ENCODE peak calls at places on chromosomes 2 and 18, in four cellular contexts. X is HL-60, I is GM20000, Y is left lobe of liver. A is an unnamed sample.

GRCh38 chr2:37563375-37564011 is 107.9 kb downstream of the CDC42EP3 start:
- DNase-seq in Y (no peak), I (no peak), X (no peak), A (no peak)

GRCh38 chr18:13587937-13588336 is 138.4 kb downstream of the FAM210A start:
- DNase-seq in X (no peak), Y (no peak), I (no peak), A (no peak)

GRCh38 chr2:239318091-239318725 is 82.6 kb downstream of the HDAC4 start:
- DNase-seq in X (no peak), Y (no peak), I (no peak), A (no peak)

GRCh38 chr2:54446122-54446521 is 10.0 kb upstream of the SPTBN1 start:
- DNase-seq in Y (no peak), X (no peak), I (no peak), A (no peak)

GRCh38 chr2:118705032-118705431 is 142.4 kb downstream of the EN1 start:
- DNase-seq in X (no peak), Y (no peak), I (no peak), A (no peak)

GRCh38 chr2:96788393-96789244 is 27.4 kb upstream of the CNNM3 start:
- DNase-seq in Y (peak), I (no peak), X (no peak), A (no peak)

GRCh38 chr2:201358684-201359083 is 1.5 kb upstream of the FLACC1 start:
- DNase-seq in I (no peak), X (no peak), Y (no peak), A (no peak)

GRCh38 chr2:83081835-83082522 is 1377.1 kb downstream of the SUCLG1 start:
- DNase-seq in I (no peak), Y (no peak), X (no peak), A (no peak)

GRCh38 chr2:5176764-5177163 is 515.4 kb upstream of the SOX11 start:
- DNase-seq in X (no peak), I (no peak), Y (no peak), A (no peak)

GRCh38 chr2:132383956-132384355 is 32.6 kb upstream of the GPR39 start:
- DNase-seq in Y (no peak), I (no peak), X (peak), A (no peak)

GRCh38 chr2:238449909-238450417 is 23.2 kb downstream of the ASB1 start:
- DNase-seq in Y (peak), I (no peak), X (peak), A (no peak)

GRCh38 chr2:151302879-151303278 is 13.4 kb upstream of the NMI start:
- DNase-seq in Y (no peak), X (no peak), I (no peak), A (no peak)

GRCh38 chr18:59050661-59051057 is 89.0 kb upstream of the SEC11C start:
- DNase-seq in Y (no peak), X (no peak), I (no peak), A (no peak)

GRCh38 chr2:84796798-84797197 is 84.1 kb downstream of the TRABD2A start:
- DNase-seq in I (no peak), Y (no peak), X (no peak), A (no peak)

GRCh38 chr2:151707857-151708256 is 26.4 kb downstream of the NEB start:
- DNase-seq in X (no peak), I (no peak), Y (no peak), A (no peak)

GRCh38 chr2:9641641-9642040 is 10.8 kb upstream of the YWHAQ start:
- DNase-seq in Y (no peak), I (no peak), X (no peak), A (no peak)

GRCh38 chr2:113760400-113760799 is 4.0 kb upstream of the SLC35F5 start:
- DNase-seq in X (no peak), I (no peak), Y (no peak), A (no peak)

GRCh38 chr2:12046641-12047040 is 300.2 kb downstream of the LPIN1 start:
- DNase-seq in I (no peak), Y (no peak), X (no peak), A (no peak)

GRCh38 chr2:240970816-240971215 is 27.6 kb upstream of the SNED1 start:
- DNase-seq in X (no peak), I (no peak), Y (no peak), A (no peak)

GRCh38 chr2:1515986-1516797 is 102.9 kb downstream of the TPO start:
- DNase-seq in Y (no peak), X (no peak), I (no peak), A (no peak)

GRCh38 chr18:34970106-34970505 is 71.1 kb upstream of the MAPRE2 start:
- DNase-seq in Y (no peak), I (no peak), X (no peak), A (no peak)

GRCh38 chr2:29589440-29590103 is 331.8 kb downstream of the ALK start:
- DNase-seq in X (no peak), Y (peak), I (no peak), A (no peak)

GRCh38 chr2:189783451-189783926 is 650 bp downstream of the ORMDL1 start:
- DNase-seq in X (no peak), I (peak), Y (no peak), A (no peak)

GRCh38 chr2:209321076-209321475 is 102.8 kb upstream of the MAP2 start:
- DNase-seq in X (no peak), I (no peak), Y (no peak), A (no peak)

GRCh38 chr2:20590704-20591515 is 60.0 kb downstream of the HS1BP3 start:
- DNase-seq in I (no peak), X (no peak), Y (peak), A (no peak)

GRCh38 chr18:68480196-68480595 is 234.7 kb downstream of the TMX3 start:
- DNase-seq in Y (no peak), X (no peak), I (no peak), A (no peak)

GRCh38 chr2:65550246-65550645 is 117.8 kb upstream of the SPRED2 start:
- DNase-seq in Y (no peak), I (no peak), X (no peak), A (no peak)

GRCh38 chr2:10302479-10303173 is at the start of gene HPCAL1:
- DNase-seq in Y (peak), I (peak), X (peak), A (peak)

GRCh38 chr18:56267334-56267733 is 371.1 kb downstream of the TXNL1 start:
- DNase-seq in Y (no peak), I (no peak), X (no peak), A (no peak)

A was measured in GM12864.